ENCODE peak calls at places on chromosomes 12 and 14, in nine cellular contexts. R is CD8-positive, alpha-beta memory T cell; E is stimulated activated naive B cell treated with anti-CD40 and anti-IgM and Interleukin-4, amounts not matched to agents 10 μg/mL and 1 μg/mL and 100 μg/mL, for 72 hours; G is NCI-H510A; L is GM20000; D is A549; N is stimulated activated CD4-positive, alpha-beta T cell treated with anti-CD3 and anti-CD28 coated beads, Interleukin-1b, Interleukin-23, amount 100 ng/mL, for 4 hours; W is MCF 10A; F is fibroblast of the aortic adventitia. I is an unnamed sample.

GRCh38 chr12:16563519-16563918 is 42.4 kb downstream of the LMO3 start:
- DNase-seq in R (no peak), E (no peak), G (no peak), L (no peak), D (no peak), N (no peak), W (no peak), F (no peak), I (no peak)

GRCh38 chr14:68109132-68109531 is 289.6 kb downstream of the RAD51B start:
- DNase-seq in R (no peak), E (no peak), G (no peak), L (no peak), D (no peak), N (no peak), W (no peak), F (peak; percentile 64), I (no peak)

GRCh38 chr12:100706029-100706428 is 88.5 kb upstream of the ANO4 start:
- DNase-seq in R (no peak), E (no peak), G (peak; percentile 13), L (no peak), D (peak; percentile 39), N (no peak), W (peak; percentile 65), F (peak; percentile 6), I (no peak)

GRCh38 chr12:51000245-51000644 is 25.9 kb downstream of the SLC11A2 start:
- DNase-seq in R (no peak), E (no peak), G (no peak), L (no peak), D (peak; percentile 33), N (no peak), W (no peak), F (peak; percentile 73), I (no peak)

GRCh38 chr12:47276253-47277070 is 196.7 kb upstream of the AMIGO2 start:
- DNase-seq in R (peak; percentile 82), E (peak; percentile 15), G (peak; percentile 32), L (peak; percentile 39), D (peak; percentile 85), N (peak; percentile 32), W (peak; percentile 93), F (no peak), I (no peak)

GRCh38 chr14:91892918-91893527 is 25.7 kb upstream of the TC2N start:
- DNase-seq in R (peak; percentile 26), E (no peak), G (no peak), L (peak; percentile 37), D (no peak), N (no peak), W (peak; percentile 58), F (no peak), I (peak; percentile 72)

GRCh38 chr14:93986972-93987371 is 10.1 kb upstream of the CCDC197 start:
- DNase-seq in R (no peak), E (no peak), G (no peak), L (no peak), D (no peak), N (no peak), W (peak; percentile 11), F (no peak), I (no peak)

GRCh38 chr12:2475984-2476383 is 318.8 kb upstream of the FKBP4 start:
- DNase-seq in R (no peak), E (no peak), G (no peak), L (no peak), D (no peak), N (no peak), W (no peak), F (no peak), I (no peak)

GRCh38 chr12:53754633-53755261 is 3.0 kb upstream of the CISTR start:
- DNase-seq in R (no peak), E (no peak), G (no peak), L (no peak), D (no peak), N (no peak), W (peak; percentile 55), F (peak; percentile 69), I (no peak)

GRCh38 chr12:106267535-106267934 is 19.7 kb upstream of the CKAP4 start:
- DNase-seq in R (no peak), E (no peak), G (no peak), L (no peak), D (no peak), N (no peak), W (no peak), F (no peak), I (no peak)

GRCh38 chr12:12704593-12705230 is 8.7 kb upstream of the GPR19 start:
- DNase-seq in R (peak; percentile 37), E (no peak), G (peak; percentile 53), L (peak; percentile 60), D (peak; percentile 94), N (no peak), W (peak; percentile 92), F (peak; percentile 97), I (peak; percentile 74)

GRCh38 chr12:124363376-124363965 is 68.6 kb downstream of the RFLNA start:
- DNase-seq in R (no peak), E (no peak), G (no peak), L (no peak), D (no peak), N (no peak), W (no peak), F (no peak), I (no peak)

GRCh38 chr12:57735952-57736742 is 2.4 kb downstream of the AGAP2 start:
- DNase-seq in R (no peak), E (no peak), G (peak; percentile 35), L (no peak), D (peak; percentile 67), N (no peak), W (peak; percentile 56), F (no peak), I (peak; percentile 52)